ENCODE peak calls at places on chromosomes 2 and 18, in four cellular contexts. E, F, M and D are unnamed samples.
A peak's percentile ranks its signal among the peaks of the same experiment; 100 is the strongest.

GRCh38 chr2:134199123-134199522 is 54.7 kb upstream of the MGAT5 start:
- DNase-seq in M (no peak), E (no peak), F (no peak), D (no peak)

GRCh38 chr2:129758461-129759185 is 220.8 kb upstream of the RAB6C start:
- DNase-seq in M (no peak), F (no peak), E (no peak), D (no peak)

GRCh38 chr2:88698498-88699233 is 7.2 kb downstream of the RPIA start:
- DNase-seq in E (no peak), M (no peak), F (no peak), D (peak; percentile 79)

GRCh38 chr2:240403358-240404104 is 31.9 kb upstream of the GPC1 start:
- DNase-seq in E (no peak), F (no peak), M (no peak), D (no peak)

GRCh38 chr2:176553685-176554106 is 284.5 kb downstream of the MTX2 start:
- DNase-seq in F (peak; percentile 6), E (peak; percentile 32), M (peak; percentile 69), D (peak; percentile 67)

GRCh38 chr2:223723954-223724411 is 113.4 kb downstream of the AP1S3 start:
- DNase-seq in M (no peak), F (no peak), E (no peak), D (no peak)

GRCh38 chr2:9102861-9103662 is 99.6 kb upstream of the MBOAT2 start:
- DNase-seq in M (peak; percentile 79), F (no peak), E (no peak), D (peak; percentile 78)

GRCh38 chr2:236579746-236580315 is 10.2 kb downstream of the ACKR3 start:
- DNase-seq in F (no peak), E (no peak), M (no peak), D (no peak)

GRCh38 chr2:36466135-36466534 is 110.6 kb downstream of the CRIM1 start:
- DNase-seq in F (no peak), M (no peak), E (no peak), D (no peak)

GRCh38 chr2:165833156-165833555 is 39.1 kb upstream of the GALNT3 start:
- DNase-seq in F (no peak), M (peak; percentile 99), E (no peak), D (peak; percentile 52)

GRCh38 chr18:11146947-11147345 is 2.4 kb downstream of the PIEZO2 start:
- DNase-seq in E (no peak), M (no peak), F (no peak), D (no peak)

GRCh38 chr2:105118960-105119359 is 81.1 kb downstream of the MRPS9 start:
- DNase-seq in F (no peak), E (no peak), M (no peak), D (no peak)
- H3K4me3 ChIP-seq in F (no peak overlapping the region), E (no peak overlapping the region), M (no peak overlapping the region), D (no peak overlapping the region)

DNA sequence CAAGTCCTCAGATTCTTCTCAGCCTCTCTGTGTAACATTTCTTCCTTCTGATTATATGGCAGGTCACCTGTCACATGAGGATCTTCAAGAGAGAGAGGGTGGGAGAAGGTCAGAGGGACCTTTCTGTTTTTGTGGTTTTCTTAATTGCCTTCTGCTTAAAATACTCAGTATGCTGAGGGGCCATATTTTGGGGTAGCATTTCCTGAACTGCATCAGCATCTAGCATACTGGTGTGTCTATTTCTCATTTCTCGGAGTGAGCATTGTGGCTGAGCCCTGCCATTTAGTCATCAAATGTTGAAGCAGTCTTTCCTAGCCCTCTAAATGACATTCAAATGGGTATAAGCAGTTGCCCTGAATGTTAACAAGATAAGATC is 162.7 kb downstream of the MYO3B start:
- DNase-seq in E (no peak), M (no peak), F (no peak), D (no peak)
- H2AFZ ChIP-seq in E (no peak overlapping the region), M (no peak overlapping the region), F (no peak overlapping the region), D (no peak overlapping the region)

DNA sequence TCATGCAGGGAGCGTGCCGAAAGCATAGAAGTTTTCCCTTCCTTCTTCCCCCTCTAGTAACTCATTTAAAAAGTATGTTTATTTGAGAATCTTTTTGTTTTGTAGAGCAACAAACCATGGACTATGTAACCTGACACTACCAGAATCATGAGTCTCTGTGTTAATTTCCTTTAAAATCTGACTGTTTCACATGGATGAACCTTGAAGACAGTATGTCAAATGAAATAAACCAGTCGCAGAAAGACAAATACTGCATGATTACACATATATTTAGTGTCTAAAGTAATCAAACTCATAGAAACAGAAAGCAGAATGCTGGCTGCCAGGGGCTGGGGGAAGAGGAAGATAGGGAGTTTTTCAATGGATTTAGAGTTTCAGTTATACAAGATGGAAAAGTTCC is 32.3 kb downstream of the PTPN2 start:
- DNase-seq in E (no peak), M (no peak), F (no peak), D (no peak)
- H3K4me3 ChIP-seq in E (no peak overlapping the region), M (no peak overlapping the region), F (no peak overlapping the region), D (no peak overlapping the region)

DNA sequence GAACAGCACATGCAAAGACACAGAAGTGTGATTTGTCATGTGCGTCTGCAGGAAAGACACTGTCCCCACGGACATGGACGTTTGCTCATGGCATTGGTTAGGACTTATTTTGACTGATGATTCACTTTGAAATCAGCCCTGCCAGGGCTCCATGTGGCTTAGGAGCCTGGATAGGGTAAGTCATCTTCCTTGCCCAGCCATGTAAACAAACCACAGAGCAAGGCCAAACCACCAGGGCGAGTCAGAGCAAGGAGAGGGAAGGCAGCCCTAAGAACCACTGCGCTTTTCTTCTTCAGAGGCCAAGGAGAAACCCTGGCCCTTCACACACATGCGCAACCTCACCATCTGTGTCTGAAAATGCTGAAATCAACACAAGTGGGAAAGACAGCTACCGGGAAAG is 88.8 kb downstream of the GFPT1 start:
- DNase-seq in E (no peak), M (peak; percentile 93), F (no peak), D (peak; percentile 54)
- H2AFZ ChIP-seq in E (no peak overlapping the region), M (peak overlapping the region; percentile 47), F (no peak overlapping the region), D (no peak overlapping the region)

GRCh38 chr2:214066847-214067246 is 344.0 kb upstream of the VWC2L start:
- DNase-seq in F (no peak), M (no peak), E (no peak), D (no peak)

GRCh38 chr2:214069254-214069653 is 341.6 kb upstream of the VWC2L start:
- DNase-seq in M (peak; percentile 97), E (peak; percentile 83), F (peak; percentile 58), D (peak; percentile 92)
- H3K4me3 ChIP-seq in M (peak overlapping the region; percentile 53), E (peak overlapping the region; percentile 7), F (no peak overlapping the region), D (peak overlapping the region; percentile 15)

GRCh38 chr18:58671941-58672565 is 788 bp downstream of the MALT1 start:
- DNase-seq in F (no peak), M (peak; percentile 45), E (no peak), D (peak; percentile 8)
- H2AFZ ChIP-seq in F (peak overlapping the region; percentile 84), M (peak overlapping the region; percentile 58), E (no peak overlapping the region), D (peak overlapping the region; percentile 67)